ENCODE peak calls at places on chromosome 22, in four cellular contexts. K is Caco-2, V is uterus, M is OCI-LY7. Y is an unnamed sample. For H3K9me3 and H3K4me1, the result is how much of the 10 kb centered on the place peaks cover.

GRCh38 chr22:39655736-39656285 is 85.3 kb downstream of the CACNA1I start:
- DNase-seq in K (no peak), V (no peak), M (no peak), Y (no peak)

GRCh38 chr22:39308614-39309363 is 10.6 kb downstream of the RPL3 start:
- DNase-seq in K (no peak), V (peak), M (no peak), Y (no peak)

GRCh38 chr22:40534379-40535188 is 101.9 kb downstream of the MRTFA start:
- DNase-seq in K (no peak), V (no peak), M (no peak), Y (no peak)

GRCh38 chr22:44045171-44045570 is 21.1 kb downstream of the PARVB start:
- DNase-seq in K (no peak), V (no peak), M (no peak), Y (no peak)

GRCh38 chr22:35522571-35523149 is 18.0 kb upstream of the RASD2 start:
- DNase-seq in K (no peak), V (no peak), M (no peak), Y (no peak)

GRCh38 chr22:41352058-41352457 is 29.7 kb upstream of the TEF start:
- DNase-seq in K (peak), V (no peak), M (no peak), Y (no peak)

GRCh38 chr22:22428222-22429098 is 80.1 kb downstream of the ZNF280B start:
- DNase-seq in K (no peak), V (no peak), M (no peak), Y (no peak)

GRCh38 chr22:25202290-25202921 is 2.7 kb downstream of the CRYBB3 start:
- DNase-seq in K (peak), V (peak), M (peak), Y (peak)

GRCh38 chr22:41289681-41290080 is 3.7 kb upstream of the RANGAP1 start:
- DNase-seq in K (no peak), V (no peak), M (no peak), Y (no peak)

GRCh38 chr22:36267058-36267457 is 14.1 kb downstream of the APOL1 start:
- DNase-seq in K (no peak), V (no peak), M (no peak), Y (no peak)

GRCh38 chr22:24205438-24206189 is 24.3 kb downstream of the SUSD2 start:
- DNase-seq in K (no peak), V (no peak), M (no peak), Y (no peak)

GRCh38 chr22:23922921-23923320 is 28.7 kb downstream of the MIF start:
- DNase-seq in K (no peak), V (no peak), M (no peak), Y (no peak)

GRCh38 chr22:35971418-35972119 is 57.1 kb downstream of the RBFOX2 start:
- DNase-seq in K (no peak), V (peak), M (peak), Y (no peak)

GRCh38 chr22:41745968-41746367 is 46.7 kb downstream of the MEI1 start:
- DNase-seq in K (no peak), V (no peak), M (peak), Y (no peak)

GRCh38 chr22:49647346-49648026 is 180.2 kb downstream of the BRD1 start:
- DNase-seq in K (peak), V (no peak), M (peak), Y (no peak)
- H3K9me3 ChIP-seq in K (under half), V (under half), M (under half), Y (under half)

GRCh38 chr22:50184004-50184461 is 1.7 kb upstream of the TRABD start:
- DNase-seq in K (no peak), V (peak), M (no peak), Y (no peak)
- H3K4me1 ChIP-seq in K (under half), V (under half), M (under half), Y (under half)

GRCh38 chr22:49324527-49325491 is 502.9 kb downstream of the BRD1 start:
- DNase-seq in K (no peak), V (no peak), M (no peak), Y (no peak)

GRCh38 chr22:49328076-49328475 is 499.6 kb downstream of the BRD1 start:
- DNase-seq in K (no peak), V (no peak), M (no peak), Y (no peak)

GRCh38 chr22:49325531-49326395 is 501.9 kb downstream of the BRD1 start:
- DNase-seq in K (no peak), V (no peak), M (no peak), Y (no peak)

GRCh38 chr22:49327411-49327810 is 500.3 kb downstream of the BRD1 start:
- DNase-seq in K (no peak), V (no peak), M (no peak), Y (no peak)

GRCh38 chr22:49326558-49326957 is 501.1 kb downstream of the BRD1 start:
- DNase-seq in K (no peak), V (no peak), M (no peak), Y (no peak)
- H3K9me3 ChIP-seq in K (under half), V (under half), M (under half), Y (under half)

GRCh38 chr22:31095637-31096249 is 11.6 kb downstream of the SELENOM start:
- DNase-seq in K (no peak), V (no peak), M (no peak), Y (no peak)
- H3K4me1 ChIP-seq in K (under half), V (under half), M (under half), Y (under half)

GRCh38 chr22:47341464-47341863 is 579.0 kb downstream of the TBC1D22A start:
- DNase-seq in K (no peak), V (no peak), M (no peak), Y (no peak)
- H3K9me3 ChIP-seq in K (under half), V (under half), M (under half), Y (under half)

GRCh38 chr22:20659258-20659657 is 114.7 kb upstream of the SERPIND1 start:
- DNase-seq in K (no peak), V (no peak), M (no peak), Y (no peak)
- H3K4me1 ChIP-seq in K (under half), V (under half), M (under half), Y (under half)

DNA sequence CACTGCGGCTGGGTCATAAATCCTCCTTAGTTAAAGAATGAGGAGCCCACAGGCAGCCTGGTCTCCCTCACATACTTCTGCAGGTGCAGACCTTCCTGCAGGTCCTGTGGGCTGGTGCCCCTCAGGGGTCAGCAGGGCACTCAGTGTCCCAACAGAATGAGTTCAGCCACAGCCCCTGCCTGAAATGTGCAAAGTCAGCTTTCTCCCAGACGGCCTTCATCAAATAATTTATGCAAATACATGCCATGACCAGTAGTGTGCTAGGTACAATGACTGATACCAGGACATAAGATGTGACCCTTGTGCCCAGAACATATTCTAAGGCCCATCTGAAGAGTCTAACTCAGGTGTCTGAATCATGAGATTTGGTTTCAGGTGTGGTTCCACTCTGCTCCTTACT is 703.4 kb downstream of the TBC1D22A start:
- DNase-seq in K (no peak), V (no peak), M (no peak), Y (no peak)
- H3K9me3 ChIP-seq in K (under half), V (under half), M (under half), Y (under half)

DNA sequence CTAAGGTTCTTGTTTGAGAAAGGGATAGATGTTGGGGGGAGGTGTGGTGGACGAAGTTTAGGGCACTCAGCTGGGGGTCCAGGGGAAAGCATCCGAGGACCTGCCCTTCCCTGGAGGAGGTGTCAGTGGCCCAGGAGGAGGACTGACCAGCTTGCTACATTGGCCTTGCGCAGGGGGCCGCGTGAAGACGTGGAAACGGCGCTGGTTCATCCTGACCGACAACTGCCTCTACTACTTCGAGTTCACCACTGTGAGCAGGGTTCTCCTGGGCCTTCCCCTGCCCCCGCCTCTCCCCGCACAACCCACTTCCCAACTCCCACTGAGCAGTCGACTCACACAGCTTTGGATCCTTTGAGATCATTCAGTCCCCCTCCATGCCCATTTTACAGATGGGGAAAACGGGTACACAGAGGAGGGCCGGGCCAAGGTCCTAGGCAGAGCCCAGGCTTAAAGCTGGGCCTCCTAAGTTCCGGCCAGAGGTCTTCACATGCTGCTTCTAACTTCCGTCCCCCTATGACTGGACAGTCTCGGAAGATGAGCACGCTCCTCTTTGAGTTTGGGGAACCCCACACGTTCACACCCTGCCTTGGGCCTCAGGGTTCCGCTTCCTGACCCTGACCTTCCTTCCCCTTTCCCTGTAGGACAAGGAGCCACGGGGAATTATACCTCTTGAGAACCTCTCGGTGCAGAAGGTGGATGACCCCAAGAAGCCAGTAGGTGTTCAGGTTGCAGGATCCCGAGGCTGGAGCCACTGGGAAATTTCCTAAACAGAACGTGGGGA is 28.7 kb downstream of the CYTH4 start:
- DNase-seq in K (no peak), V (no peak), M (no peak), Y (no peak)
- H3K4me1 ChIP-seq in K (under half), V (under half), M (half or more), Y (half or more)

GRCh38 chr22:45788530-45788929 is 116.9 kb downstream of the ATXN10 start:
- DNase-seq in K (no peak), V (no peak), M (no peak), Y (no peak)

GRCh38 chr22:45787770-45788169 is 116.1 kb downstream of the ATXN10 start:
- DNase-seq in K (no peak), V (no peak), M (no peak), Y (no peak)

GRCh38 chr22:45793161-45793560 is 121.5 kb downstream of the ATXN10 start:
- DNase-seq in K (no peak), V (no peak), M (no peak), Y (no peak)
- H3K9me3 ChIP-seq in K (under half), V (under half), M (under half), Y (under half)

GRCh38 chr22:18974477-18975180 is 38.5 kb upstream of the PRODH start:
- DNase-seq in K (no peak), V (no peak), M (no peak), Y (no peak)
- H3K4me1 ChIP-seq in K (under half), V (under half), M (under half), Y (under half)